ENCODE peak calls at places on chromosomes 12 and 14, in four cellular contexts. C, U, H and Q are unnamed samples.

GRCh38 chr12:49198431-49199155 is 9.7 kb upstream of the TUBA1A start:
- DNase-seq in C (no peak), U (no peak), H (peak), Q (peak)

GRCh38 chr14:22411398-22411797 is 177.6 kb downstream of the DAD1 start:
- DNase-seq in C (no peak), U (no peak), H (no peak), Q (no peak)

GRCh38 chr12:30989754-30990153 is 63.2 kb downstream of the TSPAN11 start:
- DNase-seq in C (no peak), U (peak), H (peak), Q (peak)

GRCh38 chr12:95412826-95413311 is 61.1 kb upstream of the METAP2 start:
- DNase-seq in C (no peak), U (no peak), H (no peak), Q (no peak)

GRCh38 chr12:72075891-72076557 is 137.4 kb downstream of the TPH2 start:
- DNase-seq in C (no peak), U (no peak), H (no peak), Q (peak)

GRCh38 chr12:57816855-57817151 is 1.7 kb downstream of the AVIL start:
- DNase-seq in C (peak), U (no peak), H (peak), Q (peak)

GRCh38 chr14:92105845-92106094 is 612 bp downstream of the ATXN3 start:
- DNase-seq in C (peak), U (peak), H (peak), Q (no peak)

GRCh38 chr12:68001486-68002466 is 12.5 kb downstream of the IFNG-AS1 start:
- DNase-seq in C (no peak), U (no peak), H (no peak), Q (peak)

GRCh38 chr14:104876251-104876699 is 11.2 kb downstream of the CEP170B start:
- DNase-seq in C (no peak), U (no peak), H (peak), Q (no peak)

GRCh38 chr12:1880153-1880845 is 38.2 kb downstream of the CACNA2D4 start:
- DNase-seq in C (no peak), U (no peak), H (no peak), Q (no peak)

GRCh38 chr12:62789856-62790255 is 145.1 kb downstream of the PPM1H start:
- DNase-seq in C (no peak), U (no peak), H (no peak), Q (no peak)

GRCh38 chr12:8985213-8985612 is 4.1 kb upstream of the KLRG1 start:
- DNase-seq in C (no peak), U (no peak), H (no peak), Q (no peak)

GRCh38 chr12:8980137-8980536 is 9.2 kb upstream of the KLRG1 start:
- DNase-seq in C (no peak), U (no peak), H (no peak), Q (no peak)
- H3K27ac ChIP-seq in C (no peak), U (no peak), H (no peak), Q (no peak)

DNA sequence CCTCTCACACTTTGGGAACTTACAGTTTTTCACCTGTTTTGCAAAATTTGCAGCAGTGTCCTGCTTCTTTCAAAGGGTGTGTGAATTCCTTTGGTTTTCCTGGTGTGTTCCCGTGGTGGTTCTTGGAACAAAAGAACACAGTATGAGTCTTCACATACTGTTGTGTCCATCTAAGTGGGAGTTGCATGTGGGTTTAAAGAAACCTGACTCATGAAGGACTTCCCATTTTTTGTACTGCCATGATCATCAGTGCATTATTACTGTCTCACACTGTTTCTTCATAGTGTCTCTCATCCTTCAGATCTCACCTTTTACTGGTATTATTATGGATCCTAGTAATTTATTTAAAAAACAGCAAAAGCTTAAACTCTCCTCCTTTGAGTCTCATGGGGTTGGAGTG is 3.8 kb upstream of the GZMH start:
- DNase-seq in C (no peak), U (no peak), H (no peak), Q (no peak)
- H3K27ac ChIP-seq in C (no peak), U (no peak), H (no peak), Q (no peak)

GRCh38 chr14:93183596-93184317 is 940 bp downstream of the MOAP1 start:
- DNase-seq in C (no peak), U (no peak), H (no peak), Q (no peak)
- H3K27ac ChIP-seq in C (peak), U (peak), H (peak), Q (no peak)

DNA sequence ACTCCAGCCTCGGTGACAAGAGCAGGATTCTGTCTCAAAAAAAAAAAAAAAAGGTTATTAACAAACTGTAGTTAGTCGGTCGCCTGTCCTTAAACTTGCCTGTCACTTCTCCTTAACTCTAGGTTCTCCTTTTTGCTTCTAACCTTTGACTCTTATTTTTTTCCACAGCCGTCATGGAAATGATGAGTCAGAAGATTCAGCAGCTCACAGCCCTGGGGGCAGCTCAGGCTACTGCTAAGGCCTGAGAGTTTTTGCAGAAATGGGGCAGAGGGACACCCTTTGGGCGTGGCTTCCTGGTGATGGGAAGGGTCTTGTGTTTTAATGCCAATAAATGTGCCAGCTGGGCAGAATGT is 418 bp upstream of the MYG1 start:
- DNase-seq in C (peak), U (no peak), H (peak), Q (no peak)
- H3K27ac ChIP-seq in C (peak), U (peak), H (peak), Q (no peak)

GRCh38 chr12:3330976-3331375 is 160.0 kb upstream of the PRMT8 start:
- DNase-seq in C (no peak), U (no peak), H (no peak), Q (no peak)
- H3K27ac ChIP-seq in C (no peak), U (no peak), H (no peak), Q (no peak)

GRCh38 chr12:120228041-120228290 is 27.1 kb upstream of the RPLP0 start:
- DNase-seq in C (no peak), U (no peak), H (no peak), Q (no peak)
- H3K27ac ChIP-seq in C (peak), U (peak), H (peak), Q (no peak)